ENCODE peak calls at places on chromosome 7, in ten cellular contexts. Y is bronchial epithelial cell, G is heart left ventricle, H is ovary, J is HepG2, V is adrenal gland, N is cardiac muscle cell, W is stomach, F is astrocyte, E is Panc1. I is an unnamed sample. For H3K36me3, the result is how much of the 10 kb centered on the place peaks cover.

GRCh38 chr7:106425017-106425719 is 140.4 kb upstream of the NAMPT start:
- DNase-seq in Y (peak), N (peak), V (peak), F (peak), E (peak), H (peak), G (peak), J (no peak), W (peak), I (peak)

GRCh38 chr7:122885583-122886356 is 490 bp downstream of the CADPS2 start:
- DNase-seq in G (peak), W (peak), H (peak), V (peak), Y (peak), J (peak), N (peak), E (no peak), F (peak), I (no peak)

GRCh38 chr7:138151731-138152577 is 75.7 kb downstream of the AKR1D1 start:
- DNase-seq in J (peak), H (no peak), E (no peak), G (no peak), N (peak), F (no peak), Y (no peak), W (no peak), V (no peak), I (no peak)

GRCh38 chr7:94368371-94368791 is 26.3 kb upstream of the COL1A2 start:
- DNase-seq in V (peak), Y (peak), J (no peak), F (peak), N (peak), H (no peak), E (no peak), G (no peak), W (no peak), I (no peak)

GRCh38 chr7:55024776-55025175 is 6.0 kb downstream of the EGFR start:
- DNase-seq in W (no peak), V (no peak), Y (no peak), N (peak), H (no peak), G (no peak), E (no peak), J (no peak), F (no peak), I (no peak)

GRCh38 chr7:28165971-28166955 is 14.3 kb downstream of the JAZF1 start:
- DNase-seq in E (no peak), J (no peak), W (no peak), H (no peak), F (peak), Y (peak), V (no peak), N (peak), G (no peak), I (no peak)

GRCh38 chr7:79282882-79283602 is 170.4 kb downstream of the MAGI2 start:
- DNase-seq in J (peak), W (no peak), V (no peak), Y (peak), G (no peak), F (peak), E (peak), H (no peak), N (peak), I (peak)

GRCh38 chr7:66698652-66699205 is 41.8 kb upstream of the RABGEF1 start:
- DNase-seq in Y (no peak), N (no peak), H (no peak), W (no peak), J (no peak), G (no peak), V (peak), E (no peak), F (no peak), I (no peak)

GRCh38 chr7:47371733-47372368 is 210.1 kb downstream of the TNS3 start:
- DNase-seq in E (no peak), Y (peak), V (peak), N (peak), H (peak), W (peak), G (peak), J (no peak), F (peak), I (peak)

GRCh38 chr7:503575-504111 is 16.0 kb downstream of the PDGFA start:
- DNase-seq in F (no peak), E (no peak), Y (no peak), W (peak), V (no peak), G (peak), H (no peak), J (peak), N (no peak), I (peak)

GRCh38 chr7:75891815-75892411 is 13.1 kb downstream of the RHBDD2 start:
- DNase-seq in G (no peak), W (no peak), E (no peak), J (no peak), Y (no peak), N (no peak), V (no peak), F (no peak), H (no peak), I (no peak)

GRCh38 chr7:28316489-28316888 is 95.8 kb upstream of the CREB5 start:
- DNase-seq in E (no peak), F (peak), G (no peak), W (no peak), N (peak), J (no peak), H (no peak), V (no peak), Y (peak), I (no peak)

GRCh38 chr7:80318081-80318480 is 183.4 kb downstream of the GNAI1 start:
- DNase-seq in H (no peak), J (no peak), F (no peak), G (no peak), N (no peak), Y (no peak), E (no peak), W (no peak), V (no peak), I (no peak)

GRCh38 chr7:90345548-90346319 is 782 bp upstream of the GTPBP10 start:
- DNase-seq in F (peak), J (peak), Y (peak), G (no peak), E (no peak), N (peak), V (peak), W (no peak), H (no peak), I (no peak)

GRCh38 chr7:157650801-157651200 is 314.0 kb downstream of the DNAJB6 start:
- DNase-seq in N (no peak), W (no peak), J (no peak), F (no peak), V (no peak), H (no peak), G (no peak), Y (no peak), E (no peak), I (no peak)

GRCh38 chr7:95420996-95421846 is 13.6 kb downstream of the PON2 start:
- DNase-seq in V (no peak), N (peak), J (no peak), E (no peak), G (no peak), Y (peak), H (no peak), F (peak), W (no peak), I (no peak)

GRCh38 chr7:2451171-2452073 is 24.8 kb downstream of the GRIFIN start:
- DNase-seq in V (peak), N (peak), G (peak), F (no peak), E (peak), W (peak), J (peak), H (peak), Y (peak), I (no peak)
- H3K4me3 ChIP-seq in V (peak), N (no peak), G (peak), F (no peak), E (peak), W (peak), J (peak), H (peak), Y (peak), I (peak)

GRCh38 chr7:100885440-100886141 is 3.9 kb downstream of the UFSP1 start:
- DNase-seq in Y (no peak), H (no peak), V (no peak), G (no peak), W (no peak), N (no peak), F (no peak), J (no peak), E (no peak), I (no peak)
- TF ChIP-seq CTCF in Y (no peak), H (no peak), V (no peak), G (no peak), W (no peak), N (no peak), F (no peak), J (no peak), E (no peak), I (no peak)

GRCh38 chr7:99562114-99562784 is 3.8 kb downstream of the ZNF655 start:
- DNase-seq in E (no peak), V (no peak), G (no peak), N (no peak), W (no peak), J (no peak), H (no peak), Y (no peak), F (no peak), I (no peak)

GRCh38 chr7:99563650-99564049 is 5.2 kb downstream of the ZNF655 start:
- DNase-seq in J (no peak), N (peak), F (peak), W (no peak), G (no peak), E (no peak), H (no peak), V (peak), Y (peak), I (peak)

GRCh38 chr7:99561735-99562051 is 3.3 kb downstream of the ZNF655 start:
- DNase-seq in E (no peak), G (no peak), J (no peak), V (no peak), W (no peak), F (no peak), N (no peak), Y (no peak), H (no peak), I (no peak)

GRCh38 chr7:99560834-99561734 is 2.6 kb downstream of the ZNF655 start:
- DNase-seq in G (no peak), W (no peak), H (no peak), Y (peak), J (no peak), N (no peak), V (no peak), E (no peak), F (no peak), I (no peak)

GRCh38 chr7:99562832-99563231 is 4.4 kb downstream of the ZNF655 start:
- DNase-seq in H (no peak), V (peak), J (peak), N (peak), G (no peak), E (peak), Y (peak), W (no peak), F (peak), I (peak)
- H3K36me3 ChIP-seq in H (under half), V (half or more), J (under half), N (under half), G (half or more), E (under half), Y (under half), W (under half), F (under half), I (under half)

GRCh38 chr7:4631021-4631663 is 51.0 kb upstream of the FOXK1 start:
- DNase-seq in J (no peak), G (no peak), H (no peak), V (no peak), N (no peak), Y (no peak), W (no peak), F (no peak), E (no peak), I (no peak)
- H3K4me3 ChIP-seq in J (no peak), G (no peak), H (no peak), V (peak), N (no peak), Y (no peak), W (no peak), F (peak), E (peak), I (no peak)

GRCh38 chr7:64618785-64619456 is 47.0 kb upstream of the ZNF107 start:
- DNase-seq in N (peak), G (no peak), Y (peak), W (no peak), E (peak), J (peak), V (peak), F (peak), H (no peak), I (no peak)
- TF ChIP-seq CTCF in N (peak), G (peak), Y (peak), W (no peak), E (peak), J (peak), V (peak), F (peak), H (peak), I (peak)

DNA sequence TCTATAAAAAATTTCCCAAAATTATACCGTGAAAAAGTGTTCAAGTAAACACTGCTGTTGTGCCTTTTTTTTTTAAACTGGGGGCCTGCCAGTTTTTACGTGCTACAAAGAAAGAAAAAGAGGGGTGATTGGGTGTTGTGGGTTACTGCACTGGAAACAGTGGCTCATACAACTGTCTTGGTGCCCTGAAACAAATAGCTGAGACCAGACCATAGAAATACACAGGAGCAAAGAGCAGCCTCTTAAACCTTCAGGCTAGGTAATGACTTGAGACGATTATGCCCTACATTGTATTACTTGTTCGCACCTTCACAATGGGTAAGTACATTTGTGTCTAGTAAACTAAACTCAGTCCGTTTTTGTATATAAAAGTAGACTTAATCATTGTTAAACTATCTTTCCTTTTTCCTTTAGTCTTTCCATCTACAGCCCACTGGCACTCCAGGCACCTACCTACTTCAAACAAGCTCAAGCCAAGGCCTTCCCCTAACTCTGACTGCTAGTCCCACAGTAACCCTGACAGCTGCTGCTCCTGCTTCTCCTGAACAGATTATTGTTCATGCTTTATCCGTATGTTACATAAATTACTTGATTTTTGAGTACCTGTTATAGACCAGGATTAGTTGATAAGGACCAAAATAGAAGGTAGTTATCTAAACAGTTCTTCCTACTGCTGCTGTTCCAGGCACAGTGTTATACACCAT is 26.6 kb downstream of the TMEM243 start:
- DNase-seq in V (no peak), H (no peak), J (no peak), N (no peak), Y (no peak), G (no peak), F (no peak), W (no peak), E (no peak), I (no peak)
- H3K36me3 ChIP-seq in V (half or more), H (under half), J (under half), N (half or more), Y (under half), G (half or more), F (half or more), W (under half), E (half or more), I (under half)

I was measured in kidney epithelial cell.